ENCODE peak calls at places on chromosome 19, in nine cellular contexts. F is fibroblast of gingiva; J is HT1080; P is HuH-7; Q is T-helper 17 cell; R is C1 segment of cervical spinal cord; H is anterior cingulate cortex; S is non-pigmented ciliary epithelial cell; N is activated CD4-positive, alpha-beta T cell treated with anti-CD3 and anti-CD28 coated beads, Interleukin-2, amount 50 U/mL, for 1 hour. B is an unnamed sample.

GRCh38 chr19:4916292-4917082 is 7.2 kb downstream of the UHRF1 start:
- DNase-seq in F (no peak), J (no peak), P (no peak), Q (peak; percentile 24), R (peak; percentile 17), H (no peak), S (no peak), N (peak; percentile 40), B (no peak)

GRCh38 chr19:5932593-5933262 is 18.7 kb downstream of the CAPS start:
- DNase-seq in F (no peak), J (no peak), P (no peak), Q (no peak), R (no peak), H (no peak), S (no peak), N (no peak), B (no peak)

GRCh38 chr19:2357279-2358206 is 2.5 kb upstream of the TMPRSS9 start:
- DNase-seq in F (no peak), J (no peak), P (no peak), Q (no peak), R (no peak), H (no peak), S (no peak), N (no peak), B (no peak)

GRCh38 chr19:6802336-6803035 is 30.0 kb downstream of the VAV1 start:
- DNase-seq in F (no peak), J (peak; percentile 65), P (no peak), Q (peak; percentile 20), R (peak; percentile 40), H (no peak), S (no peak), N (peak; percentile 51), B (no peak)

GRCh38 chr19:3080281-3080680 is 13.9 kb upstream of the GNA11 start:
- DNase-seq in F (peak; percentile 76), J (no peak), P (no peak), Q (no peak), R (no peak), H (no peak), S (no peak), N (no peak), B (no peak)

GRCh38 chr19:15456871-15457700 is 7.3 kb downstream of the RASAL3 start:
- DNase-seq in F (no peak), J (no peak), P (no peak), Q (no peak), R (no peak), H (no peak), S (no peak), N (no peak), B (no peak)

GRCh38 chr19:35136977-35137702 is 1.5 kb upstream of the FXYD1 start:
- DNase-seq in F (no peak), J (no peak), P (no peak), Q (no peak), R (no peak), H (no peak), S (no peak), N (no peak), B (no peak)

GRCh38 chr19:33763661-33764343 is 32.9 kb upstream of the KCTD15 start:
- DNase-seq in F (no peak), J (no peak), P (no peak), Q (no peak), R (peak; percentile 54), H (peak; percentile 25), S (no peak), N (no peak), B (no peak)

GRCh38 chr19:7833225-7834156 is 3.5 kb downstream of the EVI5L start:
- DNase-seq in F (peak; percentile 33), J (no peak), P (no peak), Q (no peak), R (no peak), H (no peak), S (no peak), N (no peak), B (peak; percentile 77)

GRCh38 chr19:18596752-18597157 is 8.2 kb downstream of the REX1BD start:
- DNase-seq in F (no peak), J (no peak), P (no peak), Q (no peak), R (peak; percentile 6), H (no peak), S (no peak), N (no peak), B (peak; percentile 16)

GRCh38 chr19:40494191-40494838 is 27.5 kb downstream of the SPTBN4 start:
- DNase-seq in F (no peak), J (no peak), P (no peak), Q (no peak), R (no peak), H (no peak), S (no peak), N (no peak), B (no peak)

GRCh38 chr19:44142014-44142523 is 715 bp downstream of the ZNF234 start:
- DNase-seq in F (peak; percentile 54), J (peak; percentile 24), P (no peak), Q (no peak), R (peak; percentile 2), H (no peak), S (no peak), N (no peak), B (peak; percentile 43)

GRCh38 chr19:47545061-47545948 is 27.6 kb downstream of the ZNF541 start:
- DNase-seq in F (no peak), J (no peak), P (no peak), Q (no peak), R (no peak), H (no peak), S (no peak), N (no peak), B (no peak)

GRCh38 chr19:14114854-14115253 is 2.7 kb downstream of the PRKACA start:
- DNase-seq in F (no peak), J (peak; percentile 21), P (peak; percentile 59), Q (peak; percentile 33), R (peak; percentile 20), H (no peak), S (no peak), N (peak; percentile 48), B (no peak)

GRCh38 chr19:33703821-33704220 is 82.1 kb downstream of the CHST8 start:
- DNase-seq in F (no peak), J (no peak), P (no peak), Q (no peak), R (no peak), H (no peak), S (no peak), N (no peak), B (no peak)

GRCh38 chr19:55579766-55580621 is 654 bp downstream of the ZNF579 start:
- DNase-seq in F (peak; percentile 44), J (no peak), P (peak; percentile 42), Q (no peak), R (no peak), H (peak; percentile 51), S (no peak), N (no peak), B (peak; percentile 36)

B was measured in AG10803.